ENCODE peak calls at places on chromosomes 16 and 17, in six cellular contexts. One of them, this sample, is unnamed. For H3K4me1, the result is how much of the 10 kb centered on the place peaks cover.

GRCh38 chr16:70635356-70636016 is 10.9 kb upstream of the IL34 start:
- DNase-seq in A549: no peak
- DNase-seq in A673: no peak
- DNase-seq in CD8-positive, alpha-beta memory T cell: no peak
- DNase-seq in heart left ventricle: peak
- DNase-seq in lung: no peak
- DNase-seq in this sample: no peak

GRCh38 chr16:50280932-50281331 is 14.6 kb downstream of the ADCY7 start:
- DNase-seq in A549: no peak
- DNase-seq in A673: no peak
- DNase-seq in CD8-positive, alpha-beta memory T cell: no peak
- DNase-seq in heart left ventricle: peak
- DNase-seq in lung: no peak
- DNase-seq in this sample: no peak

GRCh38 chr16:15482068-15482747 is 47.8 kb downstream of the BMERB1 start:
- DNase-seq in A549: peak
- DNase-seq in A673: peak
- DNase-seq in CD8-positive, alpha-beta memory T cell: no peak
- DNase-seq in heart left ventricle: peak
- DNase-seq in lung: peak
- DNase-seq in this sample: no peak

GRCh38 chr16:47699090-47699489 is 238.0 kb downstream of the PHKB start:
- DNase-seq in A549: no peak
- DNase-seq in A673: no peak
- DNase-seq in CD8-positive, alpha-beta memory T cell: no peak
- DNase-seq in heart left ventricle: no peak
- DNase-seq in lung: no peak
- DNase-seq in this sample: no peak

GRCh38 chr16:81521141-81521626 is 76.6 kb downstream of the CMIP start:
- DNase-seq in A549: no peak
- DNase-seq in A673: no peak
- DNase-seq in CD8-positive, alpha-beta memory T cell: peak
- DNase-seq in heart left ventricle: peak
- DNase-seq in lung: no peak
- DNase-seq in this sample: peak

GRCh38 chr17:40316571-40317344 is 7.8 kb downstream of the RARA start:
- DNase-seq in A549: peak
- DNase-seq in A673: no peak
- DNase-seq in CD8-positive, alpha-beta memory T cell: no peak
- DNase-seq in heart left ventricle: peak
- DNase-seq in lung: no peak
- DNase-seq in this sample: no peak

GRCh38 chr17:1834378-1835149 is 4.8 kb downstream of the RPA1 start:
- DNase-seq in A549: no peak
- DNase-seq in A673: no peak
- DNase-seq in CD8-positive, alpha-beta memory T cell: no peak
- DNase-seq in heart left ventricle: no peak
- DNase-seq in lung: no peak
- DNase-seq in this sample: no peak

GRCh38 chr17:2709173-2709661 is 2.3 kb downstream of the CLUH start:
- DNase-seq in A549: no peak
- DNase-seq in A673: no peak
- DNase-seq in CD8-positive, alpha-beta memory T cell: no peak
- DNase-seq in heart left ventricle: no peak
- DNase-seq in lung: peak
- DNase-seq in this sample: peak

GRCh38 chr17:27458524-27458908 is 2.3 kb downstream of the KSR1 start:
- DNase-seq in A549: no peak
- DNase-seq in A673: peak
- DNase-seq in CD8-positive, alpha-beta memory T cell: no peak
- DNase-seq in heart left ventricle: no peak
- DNase-seq in lung: no peak
- DNase-seq in this sample: no peak

GRCh38 chr17:76000016-76000754 is 470 bp upstream of the CDK3 start:
- DNase-seq in A549: peak
- DNase-seq in A673: peak
- DNase-seq in CD8-positive, alpha-beta memory T cell: peak
- DNase-seq in heart left ventricle: no peak
- DNase-seq in lung: no peak
- DNase-seq in this sample: peak

GRCh38 chr17:45009676-45010467 is 41.6 kb downstream of the DCAKD start:
- DNase-seq in A549: no peak
- DNase-seq in A673: no peak
- DNase-seq in CD8-positive, alpha-beta memory T cell: no peak
- DNase-seq in heart left ventricle: no peak
- DNase-seq in lung: no peak
- DNase-seq in this sample: no peak

GRCh38 chr16:19886061-19886792 is 1.6 kb upstream of the GPRC5B start:
- DNase-seq in A549: peak
- DNase-seq in A673: peak
- DNase-seq in CD8-positive, alpha-beta memory T cell: peak
- DNase-seq in heart left ventricle: peak
- DNase-seq in lung: peak
- DNase-seq in this sample: peak

GRCh38 chr16:19245326-19245925 is 40.1 kb upstream of the CLEC19A start:
- DNase-seq in A549: no peak
- DNase-seq in A673: no peak
- DNase-seq in CD8-positive, alpha-beta memory T cell: no peak
- DNase-seq in heart left ventricle: no peak
- DNase-seq in lung: no peak
- DNase-seq in this sample: no peak

GRCh38 chr16:19907161-19907992 is 22.7 kb upstream of the GPRC5B start:
- DNase-seq in A549: peak
- DNase-seq in A673: peak
- DNase-seq in CD8-positive, alpha-beta memory T cell: peak
- DNase-seq in heart left ventricle: peak
- DNase-seq in lung: peak
- DNase-seq in this sample: peak

GRCh38 chr16:73022534-73022933 is 25.4 kb downstream of the ZFHX3 start:
- DNase-seq in A549: no peak
- DNase-seq in A673: no peak
- DNase-seq in CD8-positive, alpha-beta memory T cell: no peak
- DNase-seq in heart left ventricle: no peak
- DNase-seq in lung: no peak
- DNase-seq in this sample: no peak

GRCh38 chr17:418421-418751 is 65.8 kb upstream of the RPH3AL start:
- DNase-seq in A549: no peak
- DNase-seq in A673: no peak
- DNase-seq in CD8-positive, alpha-beta memory T cell: peak
- DNase-seq in heart left ventricle: no peak
- DNase-seq in lung: no peak
- DNase-seq in this sample: no peak

GRCh38 chr17:16989953-16990860 is 18.3 kb upstream of the TNFRSF13B start:
- DNase-seq in A549: no peak
- DNase-seq in A673: no peak
- DNase-seq in CD8-positive, alpha-beta memory T cell: no peak
- DNase-seq in heart left ventricle: no peak
- DNase-seq in lung: no peak
- DNase-seq in this sample: no peak

GRCh38 chr16:73068546-73069401 is 20.8 kb upstream of the ZFHX3 start:
- DNase-seq in A549: no peak
- DNase-seq in A673: peak
- DNase-seq in CD8-positive, alpha-beta memory T cell: no peak
- DNase-seq in heart left ventricle: peak
- DNase-seq in lung: peak
- DNase-seq in this sample: no peak

GRCh38 chr17:78643326-78643725 is 66.1 kb upstream of the DNAH17 start:
- DNase-seq in A549: no peak
- DNase-seq in A673: no peak
- DNase-seq in CD8-positive, alpha-beta memory T cell: no peak
- DNase-seq in heart left ventricle: no peak
- DNase-seq in lung: no peak
- DNase-seq in this sample: no peak

GRCh38 chr16:84502581-84502980 is 1.9 kb downstream of the MEAK7 start:
- DNase-seq in A549: no peak
- DNase-seq in A673: no peak
- DNase-seq in CD8-positive, alpha-beta memory T cell: no peak
- DNase-seq in heart left ventricle: peak
- DNase-seq in lung: no peak
- DNase-seq in this sample: no peak

GRCh38 chr17:9002236-9002609 is 19.1 kb upstream of the NTN1 start:
- DNase-seq in A549: no peak
- DNase-seq in A673: no peak
- DNase-seq in CD8-positive, alpha-beta memory T cell: no peak
- DNase-seq in heart left ventricle: no peak
- DNase-seq in lung: no peak
- DNase-seq in this sample: no peak

GRCh38 chr17:75872434-75873351 is 5.7 kb downstream of the TRIM47 start:
- DNase-seq in A549: peak
- DNase-seq in A673: no peak
- DNase-seq in CD8-positive, alpha-beta memory T cell: peak
- DNase-seq in heart left ventricle: peak
- DNase-seq in lung: peak
- DNase-seq in this sample: peak

GRCh38 chr17:27551701-27552466 is 79.1 kb upstream of the LGALS9 start:
- DNase-seq in A549: peak
- DNase-seq in A673: no peak
- DNase-seq in CD8-positive, alpha-beta memory T cell: no peak
- DNase-seq in heart left ventricle: no peak
- DNase-seq in lung: no peak
- DNase-seq in this sample: no peak

GRCh38 chr16:64983983-64984382 is 137.9 kb downstream of the CDH11 start:
- DNase-seq in A549: no peak
- DNase-seq in A673: peak
- DNase-seq in CD8-positive, alpha-beta memory T cell: no peak
- DNase-seq in heart left ventricle: peak
- DNase-seq in lung: peak
- DNase-seq in this sample: no peak

GRCh38 chr16:2820836-2821482 is 3.9 kb downstream of the PRSS21 start:
- DNase-seq in A549: no peak
- DNase-seq in A673: no peak
- DNase-seq in CD8-positive, alpha-beta memory T cell: no peak
- DNase-seq in heart left ventricle: no peak
- DNase-seq in lung: no peak
- DNase-seq in this sample: no peak

GRCh38 chr16:85978291-85978775 is 79.4 kb downstream of the IRF8 start:
- DNase-seq in A549: no peak
- DNase-seq in A673: peak
- DNase-seq in CD8-positive, alpha-beta memory T cell: no peak
- DNase-seq in heart left ventricle: no peak
- DNase-seq in lung: no peak
- DNase-seq in this sample: no peak

GRCh38 chr17:50288306-50288705 is 14.0 kb downstream of the TMEM92 start:
- DNase-seq in A549: no peak
- DNase-seq in A673: no peak
- DNase-seq in CD8-positive, alpha-beta memory T cell: no peak
- DNase-seq in heart left ventricle: no peak
- DNase-seq in lung: no peak
- DNase-seq in this sample: no peak

GRCh38 chr17:43940630-43941029 is 1.6 kb downstream of the PPY start:
- DNase-seq in A549: peak
- DNase-seq in A673: peak
- DNase-seq in CD8-positive, alpha-beta memory T cell: no peak
- DNase-seq in heart left ventricle: peak
- DNase-seq in lung: no peak
- DNase-seq in this sample: no peak

GRCh38 chr17:79982986-79983385 is 52.7 kb downstream of the TBC1D16 start:
- DNase-seq in A549: no peak
- DNase-seq in A673: no peak
- DNase-seq in CD8-positive, alpha-beta memory T cell: no peak
- DNase-seq in heart left ventricle: no peak
- DNase-seq in lung: no peak
- DNase-seq in this sample: no peak

GRCh38 chr16:68612996-68613395 is 32.1 kb upstream of the CDH3 start:
- DNase-seq in A549: no peak
- DNase-seq in A673: no peak
- DNase-seq in CD8-positive, alpha-beta memory T cell: no peak
- DNase-seq in heart left ventricle: no peak
- DNase-seq in lung: no peak
- DNase-seq in this sample: no peak

GRCh38 chr17:83090424-83091256 is 11.2 kb downstream of the METRNL start:
- DNase-seq in A549: no peak
- DNase-seq in A673: no peak
- DNase-seq in CD8-positive, alpha-beta memory T cell: no peak
- DNase-seq in heart left ventricle: no peak
- DNase-seq in lung: no peak
- DNase-seq in this sample: no peak
- H3K27ac ChIP-seq in A549: no peak
- H3K27ac ChIP-seq in A673: no peak
- H3K27ac ChIP-seq in CD8-positive, alpha-beta memory T cell: no peak
- H3K27ac ChIP-seq in heart left ventricle: peak
- H3K27ac ChIP-seq in lung: peak
- H3K27ac ChIP-seq in this sample: no peak

DNA sequence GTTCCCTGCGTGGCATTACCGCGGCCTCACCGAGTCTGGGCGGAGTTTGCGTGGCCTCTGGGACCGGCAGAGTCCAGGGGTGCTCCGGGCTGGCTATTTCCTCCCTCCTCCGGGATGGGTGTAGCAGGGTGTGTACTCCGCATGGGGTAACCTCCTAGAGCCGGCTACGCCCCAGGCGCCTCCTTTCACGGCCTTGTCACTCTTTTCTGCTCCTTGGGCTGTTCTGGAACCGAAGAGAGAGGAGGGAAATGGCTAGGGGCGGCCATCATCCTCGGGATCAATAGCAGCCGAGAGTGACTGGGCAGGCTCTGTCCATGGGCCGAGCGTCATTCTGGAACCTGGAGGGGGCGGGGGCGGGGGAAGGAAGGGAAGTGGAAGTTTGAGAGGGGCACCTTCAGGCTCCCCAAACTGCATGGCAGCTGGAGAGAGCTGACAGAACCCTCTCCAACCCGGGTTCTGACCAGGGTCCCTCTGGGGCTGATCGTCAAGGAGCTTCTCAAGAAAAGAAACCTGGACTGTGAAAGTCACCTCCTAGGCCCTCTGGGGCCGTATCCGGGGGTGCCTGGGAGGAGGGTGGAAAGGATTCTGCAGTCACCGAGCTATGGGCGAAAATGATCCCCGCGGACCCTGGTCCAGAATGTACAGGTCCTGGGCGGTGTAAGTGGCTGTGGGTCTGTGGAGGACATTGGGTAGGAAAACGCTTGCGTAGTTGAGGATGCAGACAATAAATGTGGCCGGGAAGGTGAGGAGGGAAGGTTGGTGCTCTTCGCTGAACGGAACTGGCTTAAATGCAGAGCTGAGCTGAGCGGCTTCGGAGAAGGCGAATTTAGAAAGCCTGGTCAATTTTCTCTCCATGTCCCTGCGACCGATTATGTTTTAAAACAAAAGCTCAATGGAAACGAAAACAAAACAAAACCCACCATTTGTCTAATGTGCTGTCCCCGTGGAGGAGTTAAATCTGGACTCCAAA is 3.8 kb upstream of the LHX1 start:
- DNase-seq in A549: no peak
- DNase-seq in A673: no peak
- DNase-seq in CD8-positive, alpha-beta memory T cell: no peak
- DNase-seq in heart left ventricle: no peak
- DNase-seq in lung: no peak
- DNase-seq in this sample: no peak
- H3K4me3 ChIP-seq in A549: no peak
- H3K4me3 ChIP-seq in A673: no peak
- H3K4me3 ChIP-seq in CD8-positive, alpha-beta memory T cell: peak
- H3K4me3 ChIP-seq in heart left ventricle: no peak
- H3K4me3 ChIP-seq in lung: no peak
- H3K4me3 ChIP-seq in this sample: peak

GRCh38 chr17:65047939-65048338 is 8.6 kb downstream of the GNA13 start:
- DNase-seq in A549: no peak
- DNase-seq in A673: no peak
- DNase-seq in CD8-positive, alpha-beta memory T cell: no peak
- DNase-seq in heart left ventricle: no peak
- DNase-seq in lung: no peak
- DNase-seq in this sample: no peak
- H3K4me1 ChIP-seq in A549: under half
- H3K4me1 ChIP-seq in A673: under half
- H3K4me1 ChIP-seq in CD8-positive, alpha-beta memory T cell: half or more
- H3K4me1 ChIP-seq in heart left ventricle: under half
- H3K4me1 ChIP-seq in lung: under half
- H3K4me1 ChIP-seq in this sample: half or more

GRCh38 chr16:9943121-9943520 is 239.1 kb downstream of the GRIN2A start:
- DNase-seq in A549: no peak
- DNase-seq in A673: no peak
- DNase-seq in CD8-positive, alpha-beta memory T cell: no peak
- DNase-seq in heart left ventricle: no peak
- DNase-seq in lung: no peak
- DNase-seq in this sample: no peak
- H3K27ac ChIP-seq in A549: no peak
- H3K27ac ChIP-seq in A673: no peak
- H3K27ac ChIP-seq in CD8-positive, alpha-beta memory T cell: no peak
- H3K27ac ChIP-seq in heart left ventricle: no peak
- H3K27ac ChIP-seq in lung: no peak
- H3K27ac ChIP-seq in this sample: no peak